ENCODE peak calls at places on chromosomes 11 and 22, in five cellular contexts. H is coronary artery, Z is tibial artery, X is A549, F is dorsolateral prefrontal cortex. U is an unnamed sample.

GRCh38 chr11:57646756-57647303 is 2.9 kb downstream of the YPEL4 start:
- DNase-seq in H (no peak), X (no peak), F (no peak), Z (no peak), U (no peak)

GRCh38 chr11:107651672-107652071 is 60.2 kb downstream of the SLN start:
- DNase-seq in H (no peak), X (peak), F (no peak), Z (no peak), U (no peak)

GRCh38 chr11:118820412-118821357 is 29.7 kb upstream of the DDX6 start:
- DNase-seq in X (no peak), Z (peak), H (peak), F (peak), U (no peak)

GRCh38 chr11:102564110-102564509 is 33.6 kb upstream of the MMP7 start:
- DNase-seq in X (peak), F (no peak), Z (no peak), H (no peak), U (no peak)

GRCh38 chr11:29129850-29130249 is 887.0 kb downstream of the KCNA4 start:
- DNase-seq in F (no peak), H (no peak), Z (no peak), X (peak), U (no peak)

GRCh38 chr22:24592144-24592845 is 578 bp downstream of the LRRC75B start:
- DNase-seq in H (peak), X (peak), Z (no peak), F (no peak), U (no peak)

GRCh38 chr11:1302041-1302460 is 7.4 kb downstream of the TOLLIP start:
- DNase-seq in X (no peak), F (no peak), H (peak), Z (no peak), U (no peak)

GRCh38 chr11:19258651-19259230 is 18.0 kb upstream of the E2F8 start:
- DNase-seq in X (no peak), F (no peak), Z (no peak), H (no peak), U (no peak)

GRCh38 chr22:36913431-36914382 is at the start of gene CSF2RB:
- DNase-seq in X (no peak), Z (peak), F (no peak), H (no peak), U (no peak)

GRCh38 chr11:22521226-22521625 is 104.4 kb downstream of the FANCF start:
- DNase-seq in Z (no peak), F (no peak), X (peak), H (no peak), U (no peak)

GRCh38 chr22:22406445-22406844 is 102.1 kb downstream of the ZNF280B start:
- DNase-seq in X (no peak), H (no peak), Z (no peak), F (no peak), U (no peak)

GRCh38 chr11:26188559-26188958 is 143.4 kb upstream of the ANO3 start:
- DNase-seq in H (no peak), Z (no peak), X (no peak), F (no peak), U (no peak)

GRCh38 chr11:129457321-129457720 is 81.7 kb downstream of the BARX2 start:
- DNase-seq in Z (no peak), X (no peak), F (no peak), H (no peak), U (no peak)

GRCh38 chr11:695606-696381 is at the start of gene TMEM80:
- DNase-seq in H (peak), F (peak), Z (peak), X (peak), U (peak)

GRCh38 chr11:73404048-73404447 is 27.8 kb downstream of the RELT start:
- DNase-seq in X (peak), Z (no peak), F (no peak), H (peak), U (peak)

GRCh38 chr11:134951305-134951700 is 539.3 kb upstream of the B3GAT1 start:
- DNase-seq in X (no peak), F (no peak), H (no peak), Z (peak), U (no peak)

GRCh38 chr11:119778391-119779194 is 49.6 kb upstream of the NECTIN1 start:
- DNase-seq in Z (no peak), H (no peak), F (no peak), X (no peak), U (no peak)

GRCh38 chr11:105609341-105609781 is 512 bp upstream of the GRIA4 start:
- DNase-seq in Z (no peak), X (no peak), F (peak), H (no peak), U (no peak)

GRCh38 chr11:121212696-121213567 is 79.6 kb upstream of the SC5D start:
- DNase-seq in Z (no peak), F (no peak), H (no peak), X (no peak), U (no peak)

GRCh38 chr22:36811094-36811797 is 5.6 kb downstream of the PVALB start:
- DNase-seq in F (no peak), X (no peak), H (no peak), Z (no peak), U (no peak)

GRCh38 chr11:74681686-74682651 is 49.3 kb downstream of the CHRDL2 start:
- DNase-seq in F (no peak), Z (peak), X (no peak), H (peak), U (no peak)

GRCh38 chr11:130180491-130180890 is 20.9 kb downstream of the ST14 start:
- DNase-seq in H (no peak), Z (no peak), X (no peak), F (no peak), U (no peak)

GRCh38 chr22:49308300-49308699 is 519.4 kb downstream of the BRD1 start:
- DNase-seq in X (no peak), H (peak), Z (peak), F (no peak), U (no peak)

GRCh38 chr22:38832005-38832978 is 11.5 kb downstream of the NPTXR start:
- DNase-seq in Z (peak), X (no peak), F (peak), H (no peak), U (no peak)

GRCh38 chr11:88246680-88247079 is 71.4 kb upstream of the RAB38 start:
- DNase-seq in F (no peak), H (no peak), X (peak), Z (no peak), U (no peak)

GRCh38 chr11:99739464-99740089 is 718.8 kb downstream of the CNTN5 start:
- DNase-seq in Z (no peak), X (peak), H (no peak), F (no peak), U (peak)

GRCh38 chr11:72673943-72674828 is at the start of gene PDE2A:
- DNase-seq in X (no peak), H (no peak), Z (no peak), F (peak), U (no peak)

GRCh38 chr11:18748766-18749375 is 22.9 kb upstream of the IGSF22 start:
- DNase-seq in Z (no peak), X (no peak), H (no peak), F (no peak), U (no peak)

GRCh38 chr22:38414009-38414395 is 41.0 kb downstream of the KCNJ4 start:
- DNase-seq in H (no peak), Z (peak), F (peak), X (no peak), U (no peak)

GRCh38 chr22:41110968-41111367 is 18.6 kb downstream of the EP300 start:
- DNase-seq in H (no peak), X (no peak), Z (no peak), F (no peak), U (no peak)

GRCh38 chr22:41106122-41106968 is 14.0 kb downstream of the EP300 start:
- DNase-seq in H (no peak), Z (no peak), X (peak), F (no peak), U (no peak)
- H3K27ac ChIP-seq in H (no peak), Z (no peak), X (no peak), F (no peak), U (no peak)

DNA sequence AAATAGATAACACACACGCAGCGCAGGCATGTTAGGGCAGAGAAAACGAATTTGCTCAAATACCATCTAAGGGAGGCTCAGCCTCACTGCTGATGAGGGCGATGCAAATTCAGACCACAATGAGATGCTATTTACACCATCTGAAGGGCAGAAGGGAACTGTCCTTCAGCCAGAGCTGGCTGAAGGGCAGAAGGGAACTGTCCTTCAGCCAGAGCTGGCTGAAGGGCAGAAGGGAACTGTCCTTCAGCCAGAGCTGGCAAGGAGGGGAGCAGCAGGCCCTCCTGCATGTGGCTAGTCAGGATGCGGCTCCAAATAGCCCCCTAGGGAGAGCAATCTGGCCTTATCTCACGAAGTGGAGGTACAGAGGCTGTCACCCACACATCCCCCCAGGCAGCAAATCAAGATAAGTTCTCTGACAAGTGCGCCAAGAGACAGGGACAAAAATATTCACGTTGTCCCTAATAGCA is 7.5 kb upstream of the SLC39A13 start:
- DNase-seq in X (no peak), H (no peak), Z (no peak), F (no peak), U (no peak)
- H3K4me3 ChIP-seq in X (no peak), H (peak), Z (peak), F (peak), U (peak)

DNA sequence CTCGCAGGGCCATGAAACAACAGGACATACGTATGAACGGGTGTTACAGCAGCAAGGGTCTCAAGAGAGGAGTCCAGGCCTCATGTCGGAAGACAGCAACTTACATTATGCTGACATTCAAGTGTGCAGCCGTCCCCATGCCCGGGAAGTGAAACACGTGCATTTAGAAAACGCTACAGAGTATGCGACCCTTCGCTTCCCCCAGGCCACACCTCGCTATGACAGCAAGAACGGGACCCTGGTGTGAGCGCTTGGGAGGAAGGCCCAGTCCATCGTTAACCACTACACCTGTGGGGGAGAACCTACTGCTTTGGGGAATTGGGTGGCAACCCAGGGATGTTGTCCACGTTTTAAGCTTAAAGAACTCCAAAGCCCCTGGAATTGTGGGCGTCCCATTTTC is 7.2 kb downstream of the C11orf52 start:
- DNase-seq in F (no peak), H (no peak), X (no peak), Z (no peak), U (no peak)
- H3K27ac ChIP-seq in F (peak), H (peak), X (peak), Z (peak), U (no peak)

DNA sequence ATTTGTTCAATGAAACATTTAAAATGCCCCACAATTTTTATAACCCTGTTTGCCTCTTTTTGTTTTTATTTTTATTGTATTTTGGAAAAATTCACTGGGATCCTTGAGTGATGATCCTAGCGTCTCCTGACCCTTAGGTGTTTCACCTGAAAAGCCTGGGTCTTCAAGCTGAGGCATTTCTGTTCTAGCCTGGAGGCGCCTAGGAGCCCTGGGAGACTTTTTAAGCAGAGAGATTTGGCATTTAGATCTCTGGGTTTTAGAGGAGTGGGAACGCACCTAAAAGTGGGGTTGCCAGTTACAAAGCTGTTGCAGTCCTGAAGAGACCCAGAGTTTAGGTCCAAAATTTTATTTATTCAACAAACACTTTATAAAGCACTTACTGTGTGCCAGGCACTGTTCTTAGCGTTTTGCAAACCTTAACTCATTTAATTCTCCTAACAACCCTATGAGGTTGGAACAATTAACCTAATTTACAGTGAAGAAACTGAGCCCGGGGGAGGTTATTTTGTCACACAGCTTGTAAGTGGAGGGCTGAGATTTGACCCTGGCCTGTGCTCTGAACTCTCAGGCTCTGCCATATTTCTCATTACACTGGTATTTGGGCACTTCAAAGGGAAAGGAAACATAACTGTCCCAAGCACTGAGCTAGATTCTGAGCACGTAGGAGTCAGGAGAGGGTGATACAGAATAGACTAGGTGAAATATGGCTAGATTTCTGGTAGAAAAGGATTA is 834 bp upstream of the FADS1 start:
- DNase-seq in Z (no peak), H (no peak), F (no peak), X (no peak), U (no peak)
- H3K4me3 ChIP-seq in Z (peak), H (peak), F (peak), X (peak), U (peak)

GRCh38 chr11:17162376-17162775 is 45.4 kb downstream of the PIK3C2A start:
- DNase-seq in Z (no peak), X (no peak), F (no peak), H (no peak), U (no peak)
- H3K27ac ChIP-seq in Z (no peak), X (no peak), F (no peak), H (peak), U (no peak)

GRCh38 chr11:33157103-33158027 is 3.9 kb downstream of the CSTF3 start:
- DNase-seq in F (no peak), H (no peak), Z (no peak), X (no peak), U (no peak)

GRCh38 chr11:33161120-33162005 is at the start of gene CSTF3:
- DNase-seq in Z (peak), H (peak), F (peak), X (peak), U (peak)

GRCh38 chr11:33160587-33160986 is 693 bp downstream of the CSTF3 start:
- DNase-seq in F (no peak), Z (no peak), H (no peak), X (no peak), U (no peak)

GRCh38 chr11:33160147-33160546 is 1.1 kb downstream of the CSTF3 start:
- DNase-seq in X (peak), H (no peak), Z (no peak), F (no peak), U (no peak)

DNA sequence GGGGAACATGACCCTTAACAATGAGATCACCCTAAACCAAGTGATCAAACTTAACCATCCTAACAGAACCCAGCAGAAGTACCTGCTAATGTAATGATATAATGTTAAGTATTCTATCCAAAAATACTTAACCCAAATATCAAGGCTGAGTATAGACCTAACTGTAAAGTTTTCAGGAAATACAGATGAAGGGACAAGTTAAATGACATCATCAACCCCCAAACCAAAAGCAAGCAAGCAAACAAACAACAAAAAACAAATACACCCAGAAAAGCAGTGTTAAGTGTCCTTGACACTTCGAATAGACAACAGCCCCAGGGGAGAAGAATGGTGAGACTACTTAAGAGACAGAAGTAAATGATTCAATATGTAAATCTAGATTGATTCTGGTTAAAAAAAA is 2.7 kb downstream of the CSTF3 start:
- DNase-seq in F (no peak), Z (no peak), H (no peak), X (no peak), U (no peak)
- H3K4me3 ChIP-seq in F (no peak), Z (no peak), H (no peak), X (no peak), U (no peak)

GRCh38 chr11:2393111-2393868 is 7.3 kb upstream of the TSSC4 start:
- DNase-seq in Z (no peak), F (no peak), H (no peak), X (no peak), U (no peak)
- H3K27ac ChIP-seq in Z (no peak), F (no peak), H (peak), X (no peak), U (no peak)

GRCh38 chr11:44090539-44090938 is 4.9 kb upstream of the EXT2 start:
- DNase-seq in Z (no peak), F (no peak), X (no peak), H (no peak), U (no peak)

GRCh38 chr11:44096360-44097188 is 1.1 kb downstream of the EXT2 start:
- DNase-seq in F (no peak), X (peak), H (no peak), Z (no peak), U (no peak)

GRCh38 chr11:44097821-44098220 is 2.3 kb downstream of the EXT2 start:
- DNase-seq in F (no peak), Z (no peak), H (no peak), X (no peak), U (no peak)

GRCh38 chr11:44095506-44096359 is at the start of gene EXT2:
- DNase-seq in Z (peak), X (peak), H (peak), F (peak), U (peak)

GRCh38 chr11:44094260-44094868 is 1.1 kb upstream of the EXT2 start:
- DNase-seq in Z (peak), F (peak), X (peak), H (no peak), U (peak)
- H3K4me3 ChIP-seq in Z (no peak), F (no peak), X (no peak), H (no peak), U (no peak)

GRCh38 chr11:65652511-65653228 is 10.0 kb downstream of the RELA start:
- DNase-seq in F (peak), Z (peak), H (peak), X (peak), U (no peak)

GRCh38 chr11:65650547-65651338 is 12.0 kb downstream of the RELA start:
- DNase-seq in H (no peak), Z (no peak), X (no peak), F (no peak), U (no peak)

GRCh38 chr11:65649656-65650546 is 12.0 kb downstream of the SIPA1 start:
- DNase-seq in Z (no peak), F (no peak), X (no peak), H (no peak), U (no peak)

GRCh38 chr11:65651589-65652510 is 10.9 kb downstream of the RELA start:
- DNase-seq in H (peak), F (no peak), X (no peak), Z (no peak), U (no peak)

DNA sequence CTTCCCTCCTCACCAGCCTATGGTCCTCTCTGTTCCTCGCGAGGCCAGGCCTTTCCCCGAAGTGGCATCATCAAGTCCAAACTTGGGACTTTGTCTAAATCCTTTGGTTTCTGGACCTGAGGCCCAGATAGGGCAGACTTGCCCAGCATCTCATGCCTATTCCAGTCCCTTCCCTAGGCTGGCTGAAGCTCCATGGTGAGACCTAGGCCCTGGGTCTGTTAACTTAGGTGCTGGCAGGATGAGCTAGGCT is 11.5 kb downstream of the RELA start:
- DNase-seq in F (no peak), H (no peak), X (no peak), Z (no peak), U (no peak)
- H3K27ac ChIP-seq in F (peak), H (peak), X (no peak), Z (peak), U (no peak)

DNA sequence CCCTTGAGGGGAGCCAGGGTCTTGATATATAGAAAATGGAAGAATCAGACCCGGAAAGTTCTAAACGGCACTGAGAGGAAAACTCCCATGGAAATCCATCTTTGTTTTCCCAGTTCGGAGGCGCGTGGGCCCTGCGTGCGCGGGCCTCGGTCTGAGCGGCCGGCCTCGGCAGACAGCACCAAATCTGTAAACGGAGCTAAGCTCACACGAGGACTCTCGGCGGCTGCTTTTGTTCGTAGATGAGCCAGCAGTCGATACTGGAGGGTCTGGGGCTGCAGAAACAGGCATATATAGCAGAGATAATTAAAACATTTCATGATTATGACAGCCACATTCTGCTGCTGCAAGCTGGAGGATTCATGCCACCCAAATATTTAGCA is 68.5 kb upstream of the PPARA start:
- DNase-seq in X (no peak), F (no peak), Z (no peak), H (no peak), U (no peak)
- H3K4me3 ChIP-seq in X (peak), F (peak), Z (peak), H (peak), U (no peak)